ENCODE peak calls at places on chromosomes 11 and 22, in eight cellular contexts. One of them, this sample, is unnamed.

GRCh38 chr11:119551726-119552510 is 128.9 kb upstream of the THY1 start:
- DNase-seq in CD4-positive, alpha-beta T cell: no peak
- DNase-seq in SJSA1: no peak
- DNase-seq in IMR-90: no peak
- DNase-seq in A549: no peak
- DNase-seq in RPMI7951: peak
- DNase-seq in natural killer cell: no peak
- DNase-seq in body of pancreas: no peak
- DNase-seq in this sample: no peak

GRCh38 chr11:76206327-76207081 is at the start of gene WNT11:
- DNase-seq in CD4-positive, alpha-beta T cell: no peak
- DNase-seq in SJSA1: no peak
- DNase-seq in IMR-90: no peak
- DNase-seq in A549: peak
- DNase-seq in RPMI7951: peak
- DNase-seq in natural killer cell: peak
- DNase-seq in body of pancreas: peak
- DNase-seq in this sample: no peak

GRCh38 chr11:78432058-78432515 is 14.5 kb upstream of the GAB2 start:
- DNase-seq in CD4-positive, alpha-beta T cell: no peak
- DNase-seq in SJSA1: no peak
- DNase-seq in IMR-90: no peak
- DNase-seq in A549: peak
- DNase-seq in RPMI7951: no peak
- DNase-seq in natural killer cell: no peak
- DNase-seq in body of pancreas: no peak
- DNase-seq in this sample: no peak

GRCh38 chr11:77400306-77400705 is 73.6 kb downstream of the PAK1 start:
- DNase-seq in CD4-positive, alpha-beta T cell: no peak
- DNase-seq in SJSA1: no peak
- DNase-seq in IMR-90: no peak
- DNase-seq in A549: no peak
- DNase-seq in RPMI7951: no peak
- DNase-seq in natural killer cell: no peak
- DNase-seq in body of pancreas: no peak
- DNase-seq in this sample: no peak

GRCh38 chr11:34619062-34619516 is 1.8 kb upstream of the EHF start:
- DNase-seq in CD4-positive, alpha-beta T cell: no peak
- DNase-seq in SJSA1: no peak
- DNase-seq in IMR-90: no peak
- DNase-seq in A549: no peak
- DNase-seq in RPMI7951: no peak
- DNase-seq in natural killer cell: no peak
- DNase-seq in body of pancreas: no peak
- DNase-seq in this sample: no peak

GRCh38 chr22:18968011-18968749 is 32.1 kb upstream of the PRODH start:
- DNase-seq in CD4-positive, alpha-beta T cell: no peak
- DNase-seq in SJSA1: no peak
- DNase-seq in IMR-90: peak
- DNase-seq in A549: no peak
- DNase-seq in RPMI7951: peak
- DNase-seq in natural killer cell: no peak
- DNase-seq in body of pancreas: peak
- DNase-seq in this sample: no peak

GRCh38 chr11:115659061-115659963 is 155.1 kb upstream of the CADM1 start:
- DNase-seq in CD4-positive, alpha-beta T cell: no peak
- DNase-seq in SJSA1: no peak
- DNase-seq in IMR-90: peak
- DNase-seq in A549: no peak
- DNase-seq in RPMI7951: peak
- DNase-seq in natural killer cell: no peak
- DNase-seq in body of pancreas: peak
- DNase-seq in this sample: no peak

GRCh38 chr11:118916842-118917388 is 8.8 kb downstream of the BCL9L start:
- DNase-seq in CD4-positive, alpha-beta T cell: no peak
- DNase-seq in SJSA1: no peak
- DNase-seq in IMR-90: peak
- DNase-seq in A549: peak
- DNase-seq in RPMI7951: peak
- DNase-seq in natural killer cell: no peak
- DNase-seq in body of pancreas: peak
- DNase-seq in this sample: no peak

GRCh38 chr11:61448552-61448927 is 18.6 kb downstream of the SDHAF2 start:
- DNase-seq in CD4-positive, alpha-beta T cell: no peak
- DNase-seq in SJSA1: no peak
- DNase-seq in IMR-90: no peak
- DNase-seq in A549: no peak
- DNase-seq in RPMI7951: no peak
- DNase-seq in natural killer cell: no peak
- DNase-seq in body of pancreas: no peak
- DNase-seq in this sample: no peak

GRCh38 chr11:125079151-125079877 is 16.2 kb downstream of the SLC37A2 start:
- DNase-seq in CD4-positive, alpha-beta T cell: no peak
- DNase-seq in SJSA1: no peak
- DNase-seq in IMR-90: no peak
- DNase-seq in A549: no peak
- DNase-seq in RPMI7951: peak
- DNase-seq in natural killer cell: no peak
- DNase-seq in body of pancreas: no peak
- DNase-seq in this sample: no peak

This sample was measured in GM19239.